ENCODE peak calls at places on chromosomes 2 and 18, in eight cellular contexts. V, A, R, D, X, F, C and B are unnamed samples. For H3K4me1, the result is how much of the 10 kb centered on the place peaks cover.

GRCh38 chr2:191151315-191151698 is 513 bp upstream of the STAT4 start:
- DNase-seq in V (no peak), A (no peak), R (no peak), D (no peak), X (no peak), F (no peak), C (no peak), B (no peak)

GRCh38 chr2:229044581-229044980 is 226.5 kb downstream of the PID1 start:
- DNase-seq in V (no peak), A (no peak), R (no peak), D (no peak), X (no peak), F (no peak), C (no peak), B (peak)

GRCh38 chr2:164803772-164804466 is 37.7 kb downstream of the COBLL1 start:
- DNase-seq in V (no peak), A (peak), R (no peak), D (no peak), X (no peak), F (no peak), C (no peak), B (no peak)

GRCh38 chr2:111058264-111058663 is 62.5 kb upstream of the BCL2L11 start:
- DNase-seq in V (no peak), A (no peak), R (no peak), D (no peak), X (no peak), F (no peak), C (no peak), B (no peak)

GRCh38 chr2:65957886-65958285 is 477.0 kb upstream of the MEIS1 start:
- DNase-seq in V (peak), A (no peak), R (no peak), D (no peak), X (no peak), F (no peak), C (no peak), B (no peak)

GRCh38 chr2:209642146-209642815 is 129.4 kb upstream of the UNC80 start:
- DNase-seq in V (no peak), A (peak), R (no peak), D (no peak), X (no peak), F (no peak), C (no peak), B (peak)

GRCh38 chr2:143205106-143205764 is 76.0 kb downstream of the ARHGAP15 start:
- DNase-seq in V (no peak), A (peak), R (no peak), D (no peak), X (no peak), F (no peak), C (no peak), B (peak)

GRCh38 chr18:9810994-9811393 is 74.8 kb upstream of the TXNDC2 start:
- DNase-seq in V (peak), A (no peak), R (peak), D (no peak), X (no peak), F (no peak), C (no peak), B (no peak)

GRCh38 chr2:17475285-17475684 is 43.0 kb downstream of the RAD51AP2 start:
- DNase-seq in V (no peak), A (no peak), R (no peak), D (no peak), X (no peak), F (no peak), C (no peak), B (no peak)

GRCh38 chr18:56975276-56975675 is 171.6 kb upstream of the BOD1L2 start:
- DNase-seq in V (no peak), A (no peak), R (no peak), D (no peak), X (no peak), F (no peak), C (no peak), B (no peak)

GRCh38 chr2:231015462-231015861 is 19.5 kb downstream of the SPATA3 start:
- DNase-seq in V (no peak), A (no peak), R (no peak), D (no peak), X (no peak), F (no peak), C (no peak), B (no peak)

GRCh38 chr2:115739574-115739973 is 1297.1 kb downstream of the DPP10 start:
- DNase-seq in V (peak), A (no peak), R (no peak), D (no peak), X (no peak), F (no peak), C (no peak), B (no peak)

GRCh38 chr18:23316986-23317385 is 136.1 kb upstream of the RIOK3 start:
- DNase-seq in V (no peak), A (no peak), R (no peak), D (no peak), X (no peak), F (no peak), C (no peak), B (no peak)

GRCh38 chr2:232573042-232573441 is 22.6 kb downstream of the EIF4E2 start:
- DNase-seq in V (no peak), A (no peak), R (no peak), D (no peak), X (no peak), F (no peak), C (no peak), B (no peak)

GRCh38 chr2:95143838-95144237 is 15.8 kb downstream of the ZNF514 start:
- DNase-seq in V (no peak), A (no peak), R (no peak), D (no peak), X (no peak), F (no peak), C (no peak), B (no peak)

GRCh38 chr2:65991864-65992554 is 442.9 kb upstream of the MEIS1 start:
- DNase-seq in V (no peak), A (no peak), R (no peak), D (no peak), X (no peak), F (peak), C (no peak), B (no peak)

GRCh38 chr18:3524706-3525105 is 74.7 kb downstream of the TGIF1 start:
- DNase-seq in V (no peak), A (no peak), R (no peak), D (no peak), X (no peak), F (no peak), C (no peak), B (no peak)

GRCh38 chr2:186590538-186591441 is 934 bp downstream of the ITGAV start:
- DNase-seq in V (peak), A (peak), R (no peak), D (no peak), X (no peak), F (peak), C (no peak), B (no peak)

GRCh38 chr18:79585395-79586370 is 93.9 kb upstream of the CTDP1 start:
- DNase-seq in V (no peak), A (no peak), R (peak), D (no peak), X (peak), F (no peak), C (no peak), B (no peak)

GRCh38 chr2:48829036-48829435 is 73.5 kb upstream of the LHCGR start:
- DNase-seq in V (no peak), A (peak), R (no peak), D (no peak), X (no peak), F (no peak), C (no peak), B (no peak)

GRCh38 chr2:48569433-48569832 is 39.5 kb downstream of the STON1 start:
- DNase-seq in V (no peak), A (no peak), R (no peak), D (no peak), X (no peak), F (no peak), C (no peak), B (no peak)

GRCh38 chr2:30165050-30165520 is 18.3 kb downstream of the YPEL5 start:
- DNase-seq in V (peak), A (peak), R (no peak), D (no peak), X (no peak), F (peak), C (peak), B (peak)

GRCh38 chr18:61333271-61333745 is at the start of gene CDH20:
- DNase-seq in V (peak), A (no peak), R (no peak), D (no peak), X (no peak), F (no peak), C (no peak), B (no peak)

GRCh38 chr2:227499971-227500630 is 28.1 kb downstream of the AGFG1 start:
- DNase-seq in V (no peak), A (no peak), R (no peak), D (no peak), X (no peak), F (no peak), C (no peak), B (no peak)

GRCh38 chr2:1944986-1945385 is 200.7 kb upstream of the PXDN start:
- DNase-seq in V (no peak), A (no peak), R (no peak), D (no peak), X (no peak), F (no peak), C (no peak), B (no peak)

GRCh38 chr2:217920879-217921603 is 81.8 kb downstream of the TNS1 start:
- DNase-seq in V (no peak), A (peak), R (peak), D (no peak), X (peak), F (no peak), C (no peak), B (no peak)

GRCh38 chr2:203636896-203637818 is 69.3 kb upstream of the CD28 start:
- DNase-seq in V (no peak), A (no peak), R (peak), D (no peak), X (no peak), F (no peak), C (no peak), B (no peak)

DNA sequence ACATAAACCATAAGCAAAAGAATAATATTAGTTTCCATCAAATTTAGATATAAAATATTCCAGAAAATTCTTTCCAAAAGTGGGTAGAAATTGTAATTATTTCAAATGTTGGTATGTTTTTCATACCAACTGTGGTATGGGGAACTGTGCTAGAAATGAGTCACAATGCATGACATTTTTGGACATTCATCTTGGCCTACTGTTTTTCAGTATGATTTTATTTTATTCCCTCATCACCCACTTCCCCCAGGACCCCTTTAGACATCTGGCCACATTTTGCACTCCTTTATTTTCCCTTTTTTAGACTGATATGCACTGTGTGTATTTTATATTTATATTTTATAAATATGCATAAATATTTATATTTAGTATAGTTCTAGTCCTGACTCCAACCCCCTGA is 97.1 kb downstream of the DPP4 start:
- DNase-seq in V (no peak), A (no peak), R (no peak), D (no peak), X (no peak), F (no peak), C (no peak), B (no peak)
- H3K27ac ChIP-seq in V (no peak), A (no peak), R (no peak), D (no peak), X (no peak), F (no peak), C (no peak), B (no peak)

DNA sequence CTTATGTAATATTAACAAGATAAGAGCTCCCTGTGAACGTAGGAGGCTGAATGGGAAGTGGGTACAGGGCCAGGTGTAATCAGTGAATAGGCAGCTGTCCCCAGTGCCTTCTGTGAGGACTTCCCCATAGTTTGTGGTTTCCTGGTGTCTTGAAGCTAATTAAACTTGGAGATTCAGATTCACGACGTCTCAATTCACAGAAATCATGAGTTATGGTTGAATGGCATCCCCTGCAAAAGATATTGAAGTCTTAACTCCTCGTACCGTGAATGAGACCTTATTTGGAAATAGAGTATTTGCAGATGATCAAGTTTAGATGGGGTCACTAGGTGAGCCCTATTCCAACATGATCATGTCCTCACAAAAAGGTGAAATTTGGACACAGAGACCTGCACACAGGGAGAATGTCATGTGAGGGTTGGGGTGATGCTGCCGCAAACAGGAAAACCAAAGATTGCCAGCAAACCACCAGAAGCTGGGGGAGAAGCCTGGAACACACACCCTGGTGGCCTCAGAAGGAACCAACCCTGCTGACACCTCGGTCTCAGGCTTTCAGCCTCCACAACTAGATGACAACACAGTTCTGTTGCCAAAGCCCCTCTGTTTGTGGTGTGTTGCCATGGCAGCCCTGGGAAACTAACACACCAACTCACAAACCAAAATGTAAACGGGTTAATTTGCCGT is 13.2 kb downstream of the ARL4C start:
- DNase-seq in V (peak), A (no peak), R (no peak), D (peak), X (no peak), F (no peak), C (peak), B (no peak)
- TF ChIP-seq CTCF in V (peak), A (peak), R (peak), D (peak), X (no peak), F (peak), C (peak), B (peak)

DNA sequence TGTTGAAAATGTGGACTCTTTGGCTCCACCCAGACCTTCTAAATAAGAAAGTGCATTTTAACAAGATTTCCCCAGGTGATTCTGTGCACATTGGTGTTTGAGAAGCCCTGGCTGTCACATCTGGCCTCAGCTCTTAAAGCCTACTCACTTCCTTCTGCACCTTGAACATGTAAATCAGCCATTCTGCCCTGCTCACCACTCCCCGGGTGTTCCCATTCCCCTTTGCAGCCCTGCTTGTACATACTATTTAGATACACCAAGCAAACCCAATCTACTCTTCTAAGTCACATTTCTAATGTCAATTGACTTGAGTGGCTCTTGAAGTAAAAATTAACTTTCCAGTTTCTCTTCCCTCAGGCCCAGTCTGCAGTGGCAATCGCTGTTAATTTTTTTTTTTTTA is 13.1 kb upstream of the SCN1A start:
- DNase-seq in V (no peak), A (no peak), R (no peak), D (no peak), X (no peak), F (no peak), C (no peak), B (no peak)
- H3K4me1 ChIP-seq in V (under half), A (under half), R (under half), D (under half), X (under half), F (under half), C (under half), B (under half)

GRCh38 chr2:219398721-219399333 is 11.1 kb upstream of the DNPEP start:
- DNase-seq in V (no peak), A (peak), R (no peak), D (no peak), X (no peak), F (no peak), C (no peak), B (no peak)

GRCh38 chr2:219392754-219393153 is 5.0 kb upstream of the DNPEP start:
- DNase-seq in V (no peak), A (no peak), R (peak), D (no peak), X (no peak), F (no peak), C (no peak), B (no peak)

GRCh38 chr2:219400562-219400961 is 12.8 kb upstream of the DNPEP start:
- DNase-seq in V (no peak), A (no peak), R (no peak), D (no peak), X (no peak), F (no peak), C (no peak), B (peak)

GRCh38 chr2:219399716-219400478 is 12.2 kb upstream of the DNPEP start:
- DNase-seq in V (no peak), A (no peak), R (no peak), D (no peak), X (no peak), F (no peak), C (no peak), B (no peak)

DNA sequence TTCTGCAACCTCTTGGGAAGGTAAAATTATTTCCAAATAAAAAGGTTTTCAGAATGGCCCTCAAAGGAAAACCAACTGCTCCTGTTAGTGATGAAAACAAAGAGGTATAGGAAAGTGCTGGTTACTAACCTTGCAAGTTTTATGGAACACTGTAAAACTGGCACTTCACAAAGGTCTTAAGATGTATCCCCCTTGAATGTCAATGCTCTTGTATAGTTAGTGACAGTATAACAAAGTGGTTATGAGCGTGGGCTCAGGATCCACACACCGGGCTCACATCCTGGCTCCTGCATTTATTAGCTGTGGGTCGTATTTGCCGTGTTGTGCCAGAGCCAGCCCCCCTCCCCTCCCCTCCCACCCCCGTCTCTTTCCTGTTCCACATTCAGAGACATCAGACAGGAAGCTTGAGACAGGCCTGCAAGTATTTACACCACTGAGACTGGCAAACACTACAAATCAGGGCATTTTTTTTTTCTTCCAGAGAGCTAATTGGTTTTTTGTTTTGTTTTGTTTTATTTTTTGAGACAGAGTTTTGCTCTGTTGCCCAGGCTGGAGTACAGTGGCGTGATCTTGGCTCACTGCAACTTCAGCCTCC is 9.2 kb upstream of the DNPEP start:
- DNase-seq in V (no peak), A (no peak), R (peak), D (no peak), X (no peak), F (no peak), C (no peak), B (no peak)
- H3K27ac ChIP-seq in V (no peak), A (no peak), R (peak), D (peak), X (no peak), F (no peak), C (no peak), B (no peak)

GRCh38 chr2:24220534-24221281 is 45.9 kb downstream of the FAM228A start:
- DNase-seq in V (no peak), A (no peak), R (no peak), D (no peak), X (no peak), F (no peak), C (no peak), B (no peak)
- TF ChIP-seq CTCF in V (no peak), A (no peak), R (no peak), D (no peak), X (no peak), F (no peak), C (no peak), B (no peak)

GRCh38 chr2:42929985-42930581 is 137.7 kb upstream of the HAAO start:
- DNase-seq in V (no peak), A (peak), R (peak), D (no peak), X (no peak), F (no peak), C (no peak), B (no peak)

GRCh38 chr2:42933824-42934254 is 141.5 kb upstream of the HAAO start:
- DNase-seq in V (no peak), A (no peak), R (no peak), D (no peak), X (no peak), F (no peak), C (no peak), B (no peak)

GRCh38 chr2:42932271-42933151 is 140.1 kb upstream of the HAAO start:
- DNase-seq in V (no peak), A (peak), R (no peak), D (no peak), X (no peak), F (no peak), C (no peak), B (no peak)

GRCh38 chr2:42931147-42931817 is 138.9 kb upstream of the HAAO start:
- DNase-seq in V (peak), A (no peak), R (no peak), D (no peak), X (no peak), F (no peak), C (no peak), B (no peak)

DNA sequence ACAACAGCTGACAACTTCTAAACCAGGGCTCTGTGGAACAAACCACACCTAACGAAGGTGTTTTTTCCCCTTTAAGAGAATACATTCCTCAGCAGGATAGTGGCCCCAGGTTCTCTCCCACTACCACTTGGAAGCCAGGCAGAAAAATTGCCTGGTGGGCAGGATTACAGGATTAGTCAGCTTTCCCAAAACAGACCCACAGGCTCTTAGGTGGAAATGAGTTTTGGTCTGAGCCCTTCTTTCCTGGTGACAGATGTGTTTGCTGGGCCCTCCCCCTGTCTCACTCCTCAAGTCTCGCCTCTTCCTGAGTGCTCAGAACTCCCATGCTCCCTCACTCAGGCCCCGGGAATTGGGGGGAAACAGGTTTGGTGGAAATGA is 139.4 kb upstream of the HAAO start:
- DNase-seq in V (no peak), A (peak), R (no peak), D (no peak), X (no peak), F (no peak), C (no peak), B (no peak)
- H3K4me1 ChIP-seq in V (half or more), A (under half), R (under half), D (under half), X (half or more), F (under half), C (under half), B (under half)

GRCh38 chr18:75410611-75411010 is 16.9 kb downstream of the SMIM21 start:
- DNase-seq in V (no peak), A (no peak), R (no peak), D (no peak), X (no peak), F (no peak), C (no peak), B (peak)
- H3K27ac ChIP-seq in V (no peak), A (no peak), R (no peak), D (no peak), X (no peak), F (no peak), C (no peak), B (no peak)